ENCODE peak calls at places on chromosomes 2 and 18, in nine cellular contexts. I, A, Q, K, L, U, C, S and E are unnamed samples.

GRCh38 chr2:146821836-146822316 is 1023.0 kb upstream of the ACVR2A start:
- DNase-seq in I (no peak), A (peak; percentile 65), Q (no peak), K (peak; percentile 73), L (peak; percentile 32), U (no peak), C (peak; percentile 78), S (no peak), E (no peak)

GRCh38 chr2:72132981-72133720 is 14.5 kb downstream of the CYP26B1 start:
- DNase-seq in I (no peak), A (no peak), Q (no peak), K (no peak), L (no peak), U (peak; percentile 42), C (no peak), S (peak; percentile 15), E (no peak)

GRCh38 chr2:10253596-10254372 is 48.9 kb upstream of the HPCAL1 start:
- DNase-seq in I (peak; percentile 80), A (no peak), Q (no peak), K (no peak), L (no peak), U (peak; percentile 65), C (no peak), S (no peak), E (peak; percentile 37)

GRCh38 chr2:238064376-238064775 is 3.6 kb downstream of the SCLY start:
- DNase-seq in I (no peak), A (no peak), Q (no peak), K (no peak), L (no peak), U (no peak), C (no peak), S (no peak), E (no peak)

GRCh38 chr2:195687320-195688086 is 30.5 kb downstream of the SLC39A10 start:
- DNase-seq in I (no peak), A (no peak), Q (no peak), K (no peak), L (no peak), U (no peak), C (no peak), S (no peak), E (no peak)

GRCh38 chr2:25417715-25418369 is 76.1 kb upstream of the DNMT3A start:
- DNase-seq in I (peak; percentile 13), A (no peak), Q (peak; percentile 6), K (no peak), L (no peak), U (no peak), C (no peak), S (no peak), E (no peak)

GRCh38 chr2:147844691-147845607 is at the start of gene ACVR2A:
- DNase-seq in I (peak; percentile 23), A (peak; percentile 28), Q (no peak), K (peak; percentile 39), L (peak; percentile 28), U (peak; percentile 82), C (peak; percentile 47), S (peak; percentile 57), E (peak; percentile 57)

GRCh38 chr2:136527560-136527959 is 237.8 kb upstream of the THSD7B start:
- DNase-seq in I (no peak), A (peak; percentile 44), Q (no peak), K (no peak), L (no peak), U (peak; percentile 83), C (peak; percentile 3), S (no peak), E (no peak)

GRCh38 chr2:183037660-183038340 is 457 bp downstream of the NCKAP1 start:
- DNase-seq in I (peak; percentile 54), A (peak; percentile 22), Q (no peak), K (peak; percentile 21), L (no peak), U (no peak), C (peak; percentile 28), S (peak; percentile 76), E (peak; percentile 51)

GRCh38 chr18:74248189-74248975 is 43.4 kb downstream of the CYB5A start:
- DNase-seq in I (no peak), A (no peak), Q (no peak), K (no peak), L (no peak), U (no peak), C (no peak), S (no peak), E (no peak)

GRCh38 chr2:240983361-240983995 is 14.9 kb upstream of the SNED1 start:
- DNase-seq in I (peak; percentile 57), A (peak; percentile 53), Q (peak; percentile 41), K (peak; percentile 41), L (peak; percentile 16), U (peak; percentile 93), C (peak; percentile 62), S (peak; percentile 76), E (no peak)

GRCh38 chr18:13242797-13243196 is 24.2 kb downstream of the LDLRAD4 start:
- DNase-seq in I (no peak), A (no peak), Q (no peak), K (no peak), L (no peak), U (peak; percentile 23), C (no peak), S (no peak), E (no peak)

GRCh38 chr2:236872015-236872414 is 213.7 kb upstream of the COPS8 start:
- DNase-seq in I (no peak), A (no peak), Q (no peak), K (no peak), L (no peak), U (no peak), C (no peak), S (no peak), E (peak; percentile 14)

GRCh38 chr2:209230560-209230959 is 193.3 kb upstream of the MAP2 start:
- DNase-seq in I (no peak), A (no peak), Q (no peak), K (no peak), L (no peak), U (no peak), C (no peak), S (no peak), E (no peak)

GRCh38 chr2:212345966-212346365 is 192.6 kb downstream of the ERBB4 start:
- DNase-seq in I (no peak), A (no peak), Q (no peak), K (no peak), L (no peak), U (no peak), C (no peak), S (no peak), E (no peak)

GRCh38 chr2:39437522-39438296 is 624 bp upstream of the MAP4K3 start:
- DNase-seq in I (peak; percentile 57), A (peak; percentile 66), Q (peak; percentile 63), K (no peak), L (peak; percentile 31), U (no peak), C (peak; percentile 38), S (peak; percentile 63), E (peak; percentile 81)

GRCh38 chr2:120052597-120052996 is 39.7 kb downstream of the EPB41L5 start:
- DNase-seq in I (no peak), A (no peak), Q (no peak), K (peak; percentile 15), L (peak; percentile 24), U (no peak), C (peak; percentile 25), S (no peak), E (no peak)

GRCh38 chr18:37180086-37180485 is 351.2 kb downstream of the KIAA1328 start:
- DNase-seq in I (no peak), A (no peak), Q (no peak), K (no peak), L (no peak), U (no peak), C (no peak), S (no peak), E (no peak)

GRCh38 chr2:190121971-190122370 is 59.4 kb upstream of the MSTN start:
- DNase-seq in I (no peak), A (peak; percentile 45), Q (peak; percentile 23), K (no peak), L (peak; percentile 41), U (no peak), C (peak; percentile 13), S (peak; percentile 30), E (no peak)

GRCh38 chr2:1740714-1741584 is 3.4 kb downstream of the PXDN start:
- DNase-seq in I (no peak), A (no peak), Q (no peak), K (no peak), L (no peak), U (peak; percentile 46), C (no peak), S (no peak), E (no peak)

GRCh38 chr18:31942999-31943894 is at the start of gene TRAPPC8:
- DNase-seq in I (peak; percentile 94), A (peak; percentile 80), Q (peak; percentile 96), K (peak; percentile 97), L (peak; percentile 98), U (peak; percentile 99), C (peak; percentile 99), S (peak; percentile 97), E (peak; percentile 100)
- TF ChIP-seq CTCF in I (no peak), A (no peak), Q (no peak), K (no peak), L (no peak), U (peak; percentile 45), C (no peak), S (no peak), E (no peak)

DNA sequence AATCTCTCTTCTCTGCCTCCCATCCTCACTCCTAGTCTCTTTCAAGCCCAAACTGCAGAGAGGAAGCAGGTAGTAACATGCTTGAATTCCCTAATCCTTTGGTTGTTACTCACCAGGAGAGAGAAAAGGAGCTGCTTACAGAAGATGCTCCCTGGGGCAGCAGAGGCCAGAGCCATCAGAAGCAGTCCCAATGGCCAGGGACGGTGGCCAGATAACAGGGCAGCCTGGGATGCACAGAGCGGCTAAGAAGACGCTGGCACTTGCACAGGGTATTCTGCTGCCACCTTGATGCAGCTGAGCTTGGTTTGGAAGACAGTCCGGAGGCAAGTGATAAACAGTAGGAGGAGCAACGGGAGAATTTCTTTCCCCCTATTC is 250 bp downstream of the DSC1 start:
- DNase-seq in I (no peak), A (no peak), Q (no peak), K (no peak), L (no peak), U (peak; percentile 48), C (no peak), S (no peak), E (no peak)
- H3K4me3 ChIP-seq in I (no peak overlapping the region), A (no peak overlapping the region), Q (no peak overlapping the region), K (no peak overlapping the region), L (no peak overlapping the region), U (no peak overlapping the region), C (no peak overlapping the region), S (no peak overlapping the region), E (no peak overlapping the region)

DNA sequence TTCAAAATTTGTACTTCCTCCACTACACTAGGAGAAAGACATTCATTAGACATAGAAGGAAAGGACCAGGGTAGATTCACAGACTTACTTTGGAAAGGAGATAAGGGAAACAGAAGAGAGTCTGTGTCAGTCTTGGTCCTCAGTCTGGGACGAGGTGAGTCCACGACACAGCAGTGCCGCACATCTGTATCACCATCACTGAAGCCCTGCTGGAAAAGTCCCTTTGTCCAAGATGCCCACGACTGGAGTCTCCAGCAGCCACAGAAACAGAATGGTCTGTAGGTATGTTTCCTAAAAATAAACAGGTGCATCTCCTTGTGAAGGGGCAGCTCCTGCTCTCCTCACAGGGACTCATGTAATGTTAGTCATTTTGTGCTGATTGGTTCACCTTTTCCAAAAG is 27.4 kb downstream of the COX7A2L start:
- DNase-seq in I (no peak), A (no peak), Q (no peak), K (no peak), L (no peak), U (no peak), C (no peak), S (no peak), E (no peak)
- H3K9ac ChIP-seq in I (no peak overlapping the region), A (no peak overlapping the region), Q (no peak overlapping the region), K (no peak overlapping the region), L (no peak overlapping the region), U (no peak overlapping the region), C (no peak overlapping the region), S (no peak overlapping the region), E (no peak overlapping the region)

GRCh38 chr2:137607722-137608121 is 356.6 kb upstream of the HNMT start:
- DNase-seq in I (no peak), A (no peak), Q (no peak), K (no peak), L (no peak), U (no peak), C (no peak), S (no peak), E (no peak)
- TF ChIP-seq CTCF in I (no peak), A (no peak), Q (no peak), K (no peak), L (no peak), U (no peak), C (no peak), S (no peak), E (no peak)